ENCODE peak calls at places on chromosomes 3 and 15, in nine cellular contexts. One of them, this sample, is unnamed.

GRCh38 chr15:59689626-59690236 is 611 bp upstream of the BNIP2 start:
- DNase-seq in activated B cell treated with CpG ODN at 0.5 μM for 24 hours: peak
- DNase-seq in HL-60: peak
- DNase-seq in endothelial cell: peak
- DNase-seq in nephron progenitor cell: peak
- DNase-seq in HepG2: peak
- DNase-seq in psoas muscle: peak
- DNase-seq in neural progenitor cell: peak
- DNase-seq in foreskin fibroblast: peak
- DNase-seq in this sample: peak

GRCh38 chr3:74643636-74644035 is 29.2 kb upstream of the CNTN3 start:
- DNase-seq in activated B cell treated with CpG ODN at 0.5 μM for 24 hours: no peak
- DNase-seq in HL-60: no peak
- DNase-seq in endothelial cell: peak
- DNase-seq in nephron progenitor cell: peak
- DNase-seq in HepG2: no peak
- DNase-seq in psoas muscle: peak
- DNase-seq in neural progenitor cell: no peak
- DNase-seq in foreskin fibroblast: peak
- DNase-seq in this sample: no peak

GRCh38 chr3:132417695-132418520 is 606 bp downstream of the DNAJC13 start:
- DNase-seq in activated B cell treated with CpG ODN at 0.5 μM for 24 hours: no peak
- DNase-seq in HL-60: peak
- DNase-seq in endothelial cell: peak
- DNase-seq in nephron progenitor cell: no peak
- DNase-seq in HepG2: peak
- DNase-seq in psoas muscle: peak
- DNase-seq in neural progenitor cell: peak
- DNase-seq in foreskin fibroblast: peak
- DNase-seq in this sample: no peak

GRCh38 chr3:79040701-79041100 is 727.1 kb downstream of the ROBO1 start:
- DNase-seq in activated B cell treated with CpG ODN at 0.5 μM for 24 hours: no peak
- DNase-seq in HL-60: no peak
- DNase-seq in endothelial cell: no peak
- DNase-seq in nephron progenitor cell: no peak
- DNase-seq in HepG2: no peak
- DNase-seq in psoas muscle: no peak
- DNase-seq in neural progenitor cell: no peak
- DNase-seq in foreskin fibroblast: peak
- DNase-seq in this sample: no peak

GRCh38 chr3:11818033-11818432 is 28.7 kb downstream of the TAMM41 start:
- DNase-seq in activated B cell treated with CpG ODN at 0.5 μM for 24 hours: no peak
- DNase-seq in HL-60: no peak
- DNase-seq in endothelial cell: no peak
- DNase-seq in nephron progenitor cell: peak
- DNase-seq in HepG2: no peak
- DNase-seq in psoas muscle: no peak
- DNase-seq in neural progenitor cell: no peak
- DNase-seq in foreskin fibroblast: no peak
- DNase-seq in this sample: no peak

GRCh38 chr15:64527263-64527984 is 67.0 kb downstream of the ZNF609 start:
- DNase-seq in activated B cell treated with CpG ODN at 0.5 μM for 24 hours: no peak
- DNase-seq in HL-60: peak
- DNase-seq in endothelial cell: no peak
- DNase-seq in nephron progenitor cell: no peak
- DNase-seq in HepG2: no peak
- DNase-seq in psoas muscle: no peak
- DNase-seq in neural progenitor cell: no peak
- DNase-seq in foreskin fibroblast: peak
- DNase-seq in this sample: no peak

GRCh38 chr3:104564045-104564643 is 802.6 kb upstream of the ALCAM start:
- DNase-seq in activated B cell treated with CpG ODN at 0.5 μM for 24 hours: no peak
- DNase-seq in HL-60: peak
- DNase-seq in endothelial cell: peak
- DNase-seq in nephron progenitor cell: peak
- DNase-seq in HepG2: peak
- DNase-seq in psoas muscle: no peak
- DNase-seq in neural progenitor cell: peak
- DNase-seq in foreskin fibroblast: peak
- DNase-seq in this sample: peak

GRCh38 chr3:39804951-39805350 is 4.5 kb upstream of the MYRIP start:
- DNase-seq in activated B cell treated with CpG ODN at 0.5 μM for 24 hours: no peak
- DNase-seq in HL-60: no peak
- DNase-seq in endothelial cell: no peak
- DNase-seq in nephron progenitor cell: no peak
- DNase-seq in HepG2: no peak
- DNase-seq in psoas muscle: no peak
- DNase-seq in neural progenitor cell: no peak
- DNase-seq in foreskin fibroblast: peak
- DNase-seq in this sample: no peak

GRCh38 chr15:86591158-86591557 is 511.5 kb downstream of the AGBL1 start:
- DNase-seq in activated B cell treated with CpG ODN at 0.5 μM for 24 hours: no peak
- DNase-seq in HL-60: no peak
- DNase-seq in endothelial cell: no peak
- DNase-seq in nephron progenitor cell: no peak
- DNase-seq in HepG2: no peak
- DNase-seq in psoas muscle: no peak
- DNase-seq in neural progenitor cell: no peak
- DNase-seq in foreskin fibroblast: no peak
- DNase-seq in this sample: no peak

GRCh38 chr3:192091831-192092230 is 630.9 kb downstream of the PYDC2 start:
- DNase-seq in activated B cell treated with CpG ODN at 0.5 μM for 24 hours: no peak
- DNase-seq in HL-60: no peak
- DNase-seq in endothelial cell: no peak
- DNase-seq in nephron progenitor cell: no peak
- DNase-seq in HepG2: no peak
- DNase-seq in psoas muscle: no peak
- DNase-seq in neural progenitor cell: no peak
- DNase-seq in foreskin fibroblast: no peak
- DNase-seq in this sample: no peak

GRCh38 chr3:192092388-192093005 is 631.5 kb downstream of the PYDC2 start:
- DNase-seq in activated B cell treated with CpG ODN at 0.5 μM for 24 hours: no peak
- DNase-seq in HL-60: no peak
- DNase-seq in endothelial cell: no peak
- DNase-seq in nephron progenitor cell: no peak
- DNase-seq in HepG2: no peak
- DNase-seq in psoas muscle: no peak
- DNase-seq in neural progenitor cell: no peak
- DNase-seq in foreskin fibroblast: no peak
- DNase-seq in this sample: no peak

GRCh38 chr3:192090586-192090985 is 629.6 kb downstream of the PYDC2 start:
- DNase-seq in activated B cell treated with CpG ODN at 0.5 μM for 24 hours: no peak
- DNase-seq in HL-60: no peak
- DNase-seq in endothelial cell: peak
- DNase-seq in nephron progenitor cell: peak
- DNase-seq in HepG2: peak
- DNase-seq in psoas muscle: no peak
- DNase-seq in neural progenitor cell: peak
- DNase-seq in foreskin fibroblast: no peak
- DNase-seq in this sample: no peak
- TF ChIP-seq CTCF in activated B cell treated with CpG ODN at 0.5 μM for 24 hours: no peak
- TF ChIP-seq CTCF in HL-60: no peak
- TF ChIP-seq CTCF in endothelial cell: no peak
- TF ChIP-seq CTCF in nephron progenitor cell: no peak
- TF ChIP-seq CTCF in HepG2: peak
- TF ChIP-seq CTCF in psoas muscle: no peak
- TF ChIP-seq CTCF in neural progenitor cell: peak
- TF ChIP-seq CTCF in foreskin fibroblast: no peak
- TF ChIP-seq CTCF in this sample: no peak

DNA sequence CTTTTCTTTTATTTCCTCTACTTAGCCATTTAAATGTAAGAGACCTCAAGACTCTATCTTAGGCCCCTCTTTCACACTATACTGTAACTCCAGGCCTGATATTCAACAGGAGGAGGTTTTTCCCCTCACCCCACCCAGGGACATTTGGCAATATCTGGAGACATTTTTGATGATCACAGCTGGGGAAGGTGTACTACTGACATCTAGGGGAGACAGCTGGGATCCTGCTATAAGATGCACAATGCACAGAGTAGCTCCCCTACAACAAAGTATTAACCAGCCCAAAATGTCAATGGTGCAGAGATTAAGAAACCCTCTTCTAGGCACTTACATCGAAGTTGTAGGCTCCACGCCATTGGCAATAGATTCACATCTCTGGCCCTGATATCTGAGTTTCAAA is 517.5 kb upstream of the UBE2E2 start:
- DNase-seq in activated B cell treated with CpG ODN at 0.5 μM for 24 hours: no peak
- DNase-seq in HL-60: no peak
- DNase-seq in endothelial cell: peak
- DNase-seq in nephron progenitor cell: no peak
- DNase-seq in HepG2: peak
- DNase-seq in psoas muscle: no peak
- DNase-seq in neural progenitor cell: peak
- DNase-seq in foreskin fibroblast: peak
- DNase-seq in this sample: no peak
- TF ChIP-seq CTCF in activated B cell treated with CpG ODN at 0.5 μM for 24 hours: no peak
- TF ChIP-seq CTCF in HL-60: no peak
- TF ChIP-seq CTCF in endothelial cell: no peak
- TF ChIP-seq CTCF in nephron progenitor cell: no peak
- TF ChIP-seq CTCF in HepG2: peak
- TF ChIP-seq CTCF in psoas muscle: no peak
- TF ChIP-seq CTCF in neural progenitor cell: peak
- TF ChIP-seq CTCF in foreskin fibroblast: no peak
- TF ChIP-seq CTCF in this sample: no peak

GRCh38 chr3:76505202-76505875 is 534.6 kb upstream of the ROBO2 start:
- DNase-seq in activated B cell treated with CpG ODN at 0.5 μM for 24 hours: no peak
- DNase-seq in HL-60: no peak
- DNase-seq in endothelial cell: no peak
- DNase-seq in nephron progenitor cell: no peak
- DNase-seq in HepG2: no peak
- DNase-seq in psoas muscle: no peak
- DNase-seq in neural progenitor cell: no peak
- DNase-seq in foreskin fibroblast: no peak
- DNase-seq in this sample: no peak

GRCh38 chr3:76497636-76498035 is 542.3 kb upstream of the ROBO2 start:
- DNase-seq in activated B cell treated with CpG ODN at 0.5 μM for 24 hours: no peak
- DNase-seq in HL-60: no peak
- DNase-seq in endothelial cell: no peak
- DNase-seq in nephron progenitor cell: peak
- DNase-seq in HepG2: peak
- DNase-seq in psoas muscle: no peak
- DNase-seq in neural progenitor cell: peak
- DNase-seq in foreskin fibroblast: peak
- DNase-seq in this sample: no peak

GRCh38 chr3:76501315-76501714 is 538.6 kb upstream of the ROBO2 start:
- DNase-seq in activated B cell treated with CpG ODN at 0.5 μM for 24 hours: no peak
- DNase-seq in HL-60: no peak
- DNase-seq in endothelial cell: no peak
- DNase-seq in nephron progenitor cell: no peak
- DNase-seq in HepG2: no peak
- DNase-seq in psoas muscle: no peak
- DNase-seq in neural progenitor cell: no peak
- DNase-seq in foreskin fibroblast: no peak
- DNase-seq in this sample: no peak

GRCh38 chr3:76500746-76501275 is 539.1 kb upstream of the ROBO2 start:
- DNase-seq in activated B cell treated with CpG ODN at 0.5 μM for 24 hours: no peak
- DNase-seq in HL-60: no peak
- DNase-seq in endothelial cell: no peak
- DNase-seq in nephron progenitor cell: no peak
- DNase-seq in HepG2: no peak
- DNase-seq in psoas muscle: no peak
- DNase-seq in neural progenitor cell: no peak
- DNase-seq in foreskin fibroblast: peak
- DNase-seq in this sample: no peak

GRCh38 chr3:76502076-76502475 is 537.8 kb upstream of the ROBO2 start:
- DNase-seq in activated B cell treated with CpG ODN at 0.5 μM for 24 hours: no peak
- DNase-seq in HL-60: no peak
- DNase-seq in endothelial cell: no peak
- DNase-seq in nephron progenitor cell: no peak
- DNase-seq in HepG2: no peak
- DNase-seq in psoas muscle: no peak
- DNase-seq in neural progenitor cell: no peak
- DNase-seq in foreskin fibroblast: no peak
- DNase-seq in this sample: no peak
- TF ChIP-seq CTCF in activated B cell treated with CpG ODN at 0.5 μM for 24 hours: no peak
- TF ChIP-seq CTCF in HL-60: no peak
- TF ChIP-seq CTCF in endothelial cell: no peak
- TF ChIP-seq CTCF in nephron progenitor cell: no peak
- TF ChIP-seq CTCF in HepG2: no peak
- TF ChIP-seq CTCF in psoas muscle: no peak
- TF ChIP-seq CTCF in neural progenitor cell: no peak
- TF ChIP-seq CTCF in foreskin fibroblast: no peak
- TF ChIP-seq CTCF in this sample: no peak

GRCh38 chr3:178705925-178706324 is 169.7 kb downstream of the KCNMB2 start:
- DNase-seq in activated B cell treated with CpG ODN at 0.5 μM for 24 hours: no peak
- DNase-seq in HL-60: no peak
- DNase-seq in endothelial cell: no peak
- DNase-seq in nephron progenitor cell: no peak
- DNase-seq in HepG2: no peak
- DNase-seq in psoas muscle: no peak
- DNase-seq in neural progenitor cell: no peak
- DNase-seq in foreskin fibroblast: peak
- DNase-seq in this sample: no peak

GRCh38 chr3:178706411-178706810 is 170.2 kb downstream of the KCNMB2 start:
- DNase-seq in activated B cell treated with CpG ODN at 0.5 μM for 24 hours: no peak
- DNase-seq in HL-60: no peak
- DNase-seq in endothelial cell: no peak
- DNase-seq in nephron progenitor cell: no peak
- DNase-seq in HepG2: no peak
- DNase-seq in psoas muscle: no peak
- DNase-seq in neural progenitor cell: no peak
- DNase-seq in foreskin fibroblast: no peak
- DNase-seq in this sample: no peak

GRCh38 chr3:178699364-178699763 is 163.1 kb downstream of the KCNMB2 start:
- DNase-seq in activated B cell treated with CpG ODN at 0.5 μM for 24 hours: no peak
- DNase-seq in HL-60: no peak
- DNase-seq in endothelial cell: no peak
- DNase-seq in nephron progenitor cell: no peak
- DNase-seq in HepG2: no peak
- DNase-seq in psoas muscle: no peak
- DNase-seq in neural progenitor cell: no peak
- DNase-seq in foreskin fibroblast: no peak
- DNase-seq in this sample: no peak

GRCh38 chr3:178699810-178700209 is 163.6 kb downstream of the KCNMB2 start:
- DNase-seq in activated B cell treated with CpG ODN at 0.5 μM for 24 hours: no peak
- DNase-seq in HL-60: no peak
- DNase-seq in endothelial cell: no peak
- DNase-seq in nephron progenitor cell: no peak
- DNase-seq in HepG2: no peak
- DNase-seq in psoas muscle: no peak
- DNase-seq in neural progenitor cell: no peak
- DNase-seq in foreskin fibroblast: no peak
- DNase-seq in this sample: no peak

DNA sequence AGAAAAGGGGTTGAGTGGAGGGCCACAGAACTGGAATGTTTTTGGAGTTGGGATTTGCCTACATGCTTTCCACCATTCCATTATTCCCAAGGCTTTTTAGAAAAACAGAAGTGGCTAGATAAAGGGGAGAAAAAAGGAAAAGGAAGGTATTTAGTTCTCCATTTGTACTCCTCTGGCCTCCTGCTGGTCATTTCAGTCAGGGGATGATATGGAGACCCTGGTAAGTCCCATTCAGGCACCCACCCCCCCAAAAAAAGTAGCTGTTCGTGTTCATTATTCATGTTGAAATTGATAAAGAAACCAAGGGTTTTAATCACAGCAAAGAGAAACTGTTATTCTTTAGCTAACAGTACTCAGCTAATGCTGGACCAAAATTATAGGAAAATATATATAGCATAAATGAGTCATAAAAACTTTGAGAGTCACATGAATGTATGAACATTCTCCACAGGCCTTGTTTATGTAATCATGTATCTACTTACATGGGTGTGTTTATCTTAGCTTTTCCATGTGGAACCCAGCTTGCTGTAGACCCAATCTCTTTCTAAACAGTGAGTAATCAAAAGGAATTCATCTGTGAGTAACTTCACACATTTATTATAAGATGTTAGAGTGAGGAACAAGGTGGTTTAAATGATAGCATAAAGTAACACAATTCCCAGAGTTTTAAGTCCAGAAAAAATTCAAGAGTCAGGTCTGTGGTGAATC is 167.2 kb downstream of the KCNMB2 start:
- DNase-seq in activated B cell treated with CpG ODN at 0.5 μM for 24 hours: no peak
- DNase-seq in HL-60: no peak
- DNase-seq in endothelial cell: no peak
- DNase-seq in nephron progenitor cell: no peak
- DNase-seq in HepG2: no peak
- DNase-seq in psoas muscle: no peak
- DNase-seq in neural progenitor cell: no peak
- DNase-seq in foreskin fibroblast: peak
- DNase-seq in this sample: no peak
- TF ChIP-seq CTCF in activated B cell treated with CpG ODN at 0.5 μM for 24 hours: no peak
- TF ChIP-seq CTCF in HL-60: no peak
- TF ChIP-seq CTCF in endothelial cell: no peak
- TF ChIP-seq CTCF in nephron progenitor cell: no peak
- TF ChIP-seq CTCF in HepG2: no peak
- TF ChIP-seq CTCF in psoas muscle: no peak
- TF ChIP-seq CTCF in neural progenitor cell: peak
- TF ChIP-seq CTCF in foreskin fibroblast: no peak
- TF ChIP-seq CTCF in this sample: no peak

This sample was measured in dorsolateral prefrontal cortex.